ENCODE peak calls at places on chromosomes 6 and 20, in seven cellular contexts. S is heart right ventricle, X is left ventricle myocardium inferior, O is heart left ventricle, V is neuronal stem cell, I is PC-3, R is gastrocnemius medialis. P is an unnamed sample.

GRCh38 chr20:62274332-62275262 is 28.2 kb upstream of the ADRM1 start:
- DNase-seq in O (no peak), V (no peak), X (no peak), R (no peak), I (no peak), S (no peak), P (no peak)

GRCh38 chr20:54156522-54156921 is 17.3 kb downstream of the CYP24A1 start:
- DNase-seq in R (no peak), V (no peak), I (no peak), O (no peak), X (no peak), S (no peak), P (no peak)

GRCh38 chr6:37109714-37110454 is 60.1 kb upstream of the PIM1 start:
- DNase-seq in X (no peak), R (peak), O (no peak), I (no peak), S (no peak), V (no peak), P (no peak)

GRCh38 chr6:77763124-77763523 is 110.3 kb downstream of the MEI4 start:
- DNase-seq in S (no peak), O (no peak), I (no peak), X (no peak), V (no peak), R (no peak), P (no peak)

GRCh38 chr6:87575423-87575822 is 14.4 kb downstream of the RARS2 start:
- DNase-seq in I (no peak), S (no peak), O (no peak), R (no peak), V (no peak), X (no peak), P (no peak)

GRCh38 chr6:135002229-135002844 is 52.3 kb downstream of the HBS1L start:
- DNase-seq in S (no peak), R (no peak), V (no peak), O (no peak), I (peak), X (no peak), P (no peak)

GRCh38 chr6:63395388-63395787 is 75.6 kb upstream of the LGSN start:
- DNase-seq in I (no peak), O (no peak), X (no peak), R (no peak), S (no peak), V (no peak), P (no peak)

GRCh38 chr6:159451051-159451450 is 242.0 kb downstream of the SOD2 start:
- DNase-seq in S (no peak), I (no peak), X (no peak), O (no peak), V (no peak), R (no peak), P (no peak)

GRCh38 chr6:148760143-148760505 is 13.3 kb downstream of the UST start:
- DNase-seq in X (no peak), S (no peak), O (no peak), I (no peak), R (no peak), V (no peak), P (no peak)

GRCh38 chr20:41029150-41029872 is 689 bp downstream of the TOP1 start:
- DNase-seq in R (no peak), X (peak), I (no peak), V (peak), S (no peak), O (peak), P (peak)

GRCh38 chr6:146548898-146549374 is 5.3 kb downstream of the RAB32 start:
- DNase-seq in O (no peak), V (no peak), R (no peak), S (no peak), I (no peak), X (no peak), P (no peak)

GRCh38 chr20:50413088-50413500 is 97.1 kb upstream of the PTPN1 start:
- DNase-seq in X (no peak), V (no peak), I (peak), R (no peak), S (no peak), O (no peak), P (no peak)

GRCh38 chr6:32968093-32968769 is at the start of gene BRD2:
- DNase-seq in X (peak), I (peak), S (peak), R (peak), O (peak), V (peak), P (peak)

GRCh38 chr6:38035478-38035877 is 216.0 kb downstream of the ZFAND3 start:
- DNase-seq in O (no peak), I (peak), X (no peak), S (no peak), R (no peak), V (no peak), P (no peak)

GRCh38 chr20:24773751-24774201 is 175.3 kb upstream of the CST7 start:
- DNase-seq in X (no peak), S (no peak), I (peak), V (no peak), O (no peak), R (no peak), P (no peak)

GRCh38 chr6:31952140-31952805 is 6.4 kb downstream of the CFB start:
- DNase-seq in S (no peak), O (peak), V (peak), R (peak), I (peak), X (peak), P (peak)

DNA sequence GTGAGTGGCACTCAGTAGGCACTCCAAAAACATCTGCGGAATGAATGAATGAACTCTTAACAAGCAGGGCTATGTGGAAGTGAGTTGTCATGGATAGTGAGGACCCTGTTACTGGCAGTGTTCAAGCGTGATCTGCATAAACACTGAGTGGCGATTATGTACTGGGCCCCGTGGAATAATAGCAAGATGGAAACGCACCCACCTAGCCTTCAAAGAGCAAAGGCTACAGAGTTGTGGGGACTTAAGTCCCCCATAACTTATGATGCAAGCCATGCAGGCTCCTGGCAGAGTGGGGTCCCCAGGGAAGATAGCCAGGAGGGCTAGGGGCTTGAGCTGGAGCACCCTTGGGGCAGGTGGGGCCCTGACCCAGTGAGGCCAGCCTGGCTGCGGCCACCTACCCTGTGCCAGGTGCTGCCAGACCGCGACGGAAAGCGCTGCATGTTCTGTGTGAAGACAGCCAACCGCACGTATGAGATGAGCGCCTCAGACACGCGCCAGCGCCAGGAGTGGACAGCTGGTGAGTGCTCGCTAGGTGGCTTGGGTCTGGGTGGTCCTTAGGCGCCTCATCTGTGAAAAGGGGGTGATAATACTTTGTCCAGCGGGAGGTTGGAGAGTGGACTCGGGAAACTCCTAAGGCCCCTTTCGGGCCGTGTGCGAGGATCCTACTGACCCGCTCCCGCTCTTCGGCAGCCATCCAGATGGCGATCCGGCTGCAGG is 20.0 kb downstream of the DEF6 start:
- DNase-seq in O (no peak), V (no peak), S (no peak), I (peak), X (no peak), R (no peak), P (peak)
- H3K4me3 ChIP-seq in O (peak), V (peak), S (peak), I (peak), X (peak), R (peak), P (peak)

GRCh38 chr6:43774776-43775583 is 5.0 kb downstream of the VEGFA start:
- DNase-seq in V (peak), X (peak), O (peak), I (peak), R (peak), S (peak), P (peak)
- H3K27ac ChIP-seq in V (peak), X (peak), O (peak), I (no peak), R (peak), S (peak), P (peak)

GRCh38 chr20:58179432-58180099 is 48.9 kb downstream of the ANKRD60 start:
- DNase-seq in I (peak), X (peak), O (peak), V (peak), S (peak), R (no peak), P (peak)
- H3K4me3 ChIP-seq in I (peak), X (peak), O (peak), V (no peak), S (no peak), R (peak), P (peak)

GRCh38 chr6:35297541-35298481 is at the start of gene DEF6:
- DNase-seq in R (peak), I (peak), S (peak), X (peak), V (peak), O (peak), P (peak)
- H3K27ac ChIP-seq in R (no peak), I (peak), S (no peak), X (peak), V (no peak), O (peak), P (no peak)

GRCh38 chr6:66825539-66825938 is 1118.5 kb upstream of the EYS start:
- DNase-seq in X (no peak), V (no peak), O (peak), I (no peak), R (no peak), S (no peak), P (no peak)
- H3K4me3 ChIP-seq in X (no peak), V (no peak), O (no peak), I (no peak), R (no peak), S (no peak), P (no peak)

GRCh38 chr6:20213271-20213798 is 1.1 kb upstream of the MBOAT1 start:
- DNase-seq in R (no peak), I (no peak), S (no peak), V (no peak), O (no peak), X (no peak), P (no peak)
- H3K27ac ChIP-seq in R (peak), I (peak), S (peak), V (no peak), O (peak), X (peak), P (peak)

P was measured in right cardiac atrium.